ENCODE peak calls at places on chromosomes 7 and 10, in five cellular contexts. F is psoas muscle, T is aorta, K is HCT116, Z is neuronal stem cell. U is an unnamed sample.

GRCh38 chr7:1646957-1647891 is 22.9 kb upstream of the ELFN1 start:
- DNase-seq in T (peak; percentile 84), Z (no peak), K (no peak), F (peak; percentile 86), U (peak; percentile 40)

GRCh38 chr7:142754681-142755575 is 5.7 kb downstream of the PRSS1 start:
- DNase-seq in F (no peak), T (no peak), K (no peak), Z (no peak), U (no peak)

GRCh38 chr10:682931-683447 is 6.5 kb downstream of the DIP2C start:
- DNase-seq in T (no peak), Z (no peak), F (no peak), K (no peak), U (no peak)

GRCh38 chr7:133846203-133846945 is 280.8 kb upstream of the LRGUK start:
- DNase-seq in T (no peak), Z (no peak), K (no peak), F (no peak), U (no peak)

GRCh38 chr10:9193120-9193519 is 1138.6 kb downstream of the GATA3 start:
- DNase-seq in T (no peak), F (no peak), K (no peak), Z (no peak), U (no peak)

GRCh38 chr10:1297566-1298301 is 241.5 kb downstream of the WDR37 start:
- DNase-seq in F (no peak), T (no peak), Z (no peak), K (no peak), U (no peak)

GRCh38 chr7:46230298-46231295 is 309.5 kb upstream of the IGFBP3 start:
- DNase-seq in T (no peak), Z (no peak), F (no peak), K (no peak), U (no peak)

GRCh38 chr7:954330-955238 is at the start of gene ADAP1:
- DNase-seq in Z (no peak), K (no peak), T (peak; percentile 68), F (peak; percentile 62), U (peak; percentile 44)

GRCh38 chr7:29955799-29956476 is 33.7 kb downstream of the SCRN1 start:
- DNase-seq in F (no peak), Z (no peak), K (no peak), T (peak; percentile 59), U (no peak)

GRCh38 chr7:54906963-54907362 is 111.9 kb upstream of the EGFR start:
- DNase-seq in T (no peak), Z (no peak), K (no peak), F (no peak), U (no peak)

GRCh38 chr7:150875791-150876190 is 23.5 kb downstream of the AOC1 start:
- DNase-seq in F (no peak), T (no peak), K (peak; percentile 16), Z (no peak), U (no peak)

GRCh38 chr7:126715076-126715475 is 537.7 kb downstream of the GRM8 start:
- DNase-seq in Z (no peak), T (no peak), K (no peak), F (no peak), U (no peak)

GRCh38 chr10:68826764-68827591 is at the start of gene STOX1:
- DNase-seq in F (peak; percentile 68), T (peak; percentile 57), K (peak; percentile 44), Z (peak; percentile 73), U (peak; percentile 47)

GRCh38 chr10:7269988-7270387 is 140.8 kb downstream of the SFMBT2 start:
- DNase-seq in F (no peak), Z (no peak), K (no peak), T (no peak), U (no peak)

GRCh38 chr10:86586516-86586915 is 64.9 kb upstream of the WAPL start:
- DNase-seq in Z (no peak), K (no peak), F (no peak), T (no peak), U (no peak)

GRCh38 chr7:98075801-98076200 is 30.9 kb upstream of the LMTK2 start:
- DNase-seq in Z (no peak), K (no peak), T (no peak), F (no peak), U (no peak)

GRCh38 chr10:99521474-99522077 is 11.2 kb upstream of the NKX2-3 start:
- DNase-seq in K (no peak), F (no peak), Z (no peak), T (no peak), U (no peak)

GRCh38 chr10:24465124-24465874 is 256.4 kb downstream of the KIAA1217 start:
- DNase-seq in Z (no peak), K (no peak), F (no peak), T (no peak), U (no peak)

GRCh38 chr10:127293640-127294039 is 97.2 kb upstream of the INSYN2A start:
- DNase-seq in Z (no peak), K (no peak), F (no peak), T (no peak), U (no peak)

GRCh38 chr7:102834999-102835398 is 77.8 kb upstream of the LRRC17 start:
- DNase-seq in F (no peak), T (no peak), K (peak; percentile 60), Z (no peak), U (no peak)

GRCh38 chr10:70302292-70302691 is 18.5 kb upstream of the NPFFR1 start:
- DNase-seq in T (no peak), K (no peak), Z (no peak), F (no peak), U (no peak)

GRCh38 chr7:151518105-151518780 is 1.5 kb downstream of the RHEB start:
- DNase-seq in Z (no peak), K (no peak), T (peak; percentile 60), F (peak; percentile 85), U (peak; percentile 54)

GRCh38 chr7:4690953-4691856 is 9.1 kb downstream of the FOXK1 start:
- DNase-seq in F (no peak), Z (no peak), K (no peak), T (no peak), U (no peak)

GRCh38 chr7:13990319-13990983 is 985 bp upstream of the ETV1 start:
- DNase-seq in F (peak; percentile 58), K (no peak), T (peak; percentile 62), Z (peak; percentile 66), U (peak; percentile 34)

GRCh38 chr7:115689941-115690340 is 340.6 kb downstream of the TFEC start:
- DNase-seq in F (no peak), Z (no peak), T (no peak), K (no peak), U (no peak)

GRCh38 chr10:77526861-77527617 is 110.6 kb downstream of the KCNMA1 start:
- DNase-seq in F (peak; percentile 71), T (no peak), K (no peak), Z (no peak), U (no peak)

GRCh38 chr10:12719365-12719764 is 282.1 kb downstream of the CCDC3 start:
- DNase-seq in Z (no peak), T (peak; percentile 80), K (no peak), F (no peak), U (no peak)

DNA sequence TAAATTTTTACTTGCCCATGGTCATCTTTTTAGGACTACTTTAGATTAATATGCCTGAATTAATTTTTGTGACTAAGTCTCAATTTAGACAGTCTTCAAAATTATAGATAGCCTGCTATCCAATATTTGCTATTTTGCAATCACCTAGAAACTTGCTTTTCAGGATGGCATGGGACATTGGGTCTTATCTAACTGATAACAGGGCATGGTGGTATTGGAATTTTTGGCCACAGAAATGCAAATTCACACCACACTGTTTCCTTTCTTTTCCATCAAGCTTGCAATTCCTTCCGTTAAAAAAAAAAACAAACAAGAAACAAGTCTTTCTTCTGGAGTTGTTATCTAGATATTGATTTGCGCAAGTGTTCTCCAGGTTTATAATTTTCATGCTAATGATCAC is 8.8 kb downstream of the ARL5B start:
- DNase-seq in K (no peak), Z (no peak), T (no peak), F (no peak), U (no peak)
- H3K9me3 ChIP-seq in K (no peaks in the 10 kb centered on the region), Z (no peaks in the 10 kb centered on the region), T (no peaks in the 10 kb centered on the region), F (no peaks in the 10 kb centered on the region), U (no peaks in the 10 kb centered on the region)

GRCh38 chr10:97404044-97404443 is 2.9 kb upstream of the RRP12 start:
- DNase-seq in F (no peak), Z (no peak), T (no peak), K (no peak), U (no peak)

GRCh38 chr10:97408496-97408992 is 7.4 kb upstream of the RRP12 start:
- DNase-seq in K (no peak), T (no peak), F (no peak), Z (no peak), U (no peak)

GRCh38 chr10:97407952-97408248 is 6.8 kb upstream of the RRP12 start:
- DNase-seq in F (no peak), Z (no peak), T (no peak), K (no peak), U (no peak)

GRCh38 chr10:97407211-97407951 is 6.2 kb upstream of the RRP12 start:
- DNase-seq in F (no peak), Z (peak; percentile 62), T (no peak), K (peak; percentile 77), U (no peak)

DNA sequence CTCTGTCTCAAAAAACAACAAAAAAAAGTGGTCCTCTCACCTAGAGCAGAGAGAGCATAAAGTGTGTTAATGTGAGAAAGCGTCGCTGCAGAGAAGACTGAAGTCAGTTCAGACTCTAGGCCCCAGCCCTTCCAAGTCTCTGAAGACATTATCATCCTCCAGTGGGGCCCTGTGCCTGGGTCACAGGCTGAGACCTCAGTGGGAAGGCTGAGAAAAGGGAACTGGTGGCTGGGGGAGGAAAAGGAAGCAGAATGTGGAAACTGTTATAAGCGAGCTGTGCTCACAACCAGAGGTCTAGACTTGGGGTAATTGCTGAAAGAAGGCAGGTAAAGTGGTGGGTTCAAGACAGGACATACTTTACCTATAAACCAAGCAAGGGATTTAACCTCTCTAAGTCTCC is 4.9 kb upstream of the RRP12 start:
- DNase-seq in F (no peak), Z (no peak), T (no peak), K (no peak), U (no peak)
- H3K9me3 ChIP-seq in F (no peaks in the 10 kb centered on the region), Z (no peaks in the 10 kb centered on the region), T (no peaks in the 10 kb centered on the region), K (no peaks in the 10 kb centered on the region), U (no peaks in the 10 kb centered on the region)

GRCh38 chr7:157947504-157947903 is 610.7 kb downstream of the DNAJB6 start:
- DNase-seq in T (no peak), Z (no peak), F (no peak), K (no peak), U (no peak)
- H3K9me3 ChIP-seq in T (peaks cover 7% of the 10 kb centered on the region), Z (peaks cover 10% of the 10 kb centered on the region), F (peaks cover 19% of the 10 kb centered on the region), K (no peaks in the 10 kb centered on the region), U (peaks cover 36% of the 10 kb centered on the region)

DNA sequence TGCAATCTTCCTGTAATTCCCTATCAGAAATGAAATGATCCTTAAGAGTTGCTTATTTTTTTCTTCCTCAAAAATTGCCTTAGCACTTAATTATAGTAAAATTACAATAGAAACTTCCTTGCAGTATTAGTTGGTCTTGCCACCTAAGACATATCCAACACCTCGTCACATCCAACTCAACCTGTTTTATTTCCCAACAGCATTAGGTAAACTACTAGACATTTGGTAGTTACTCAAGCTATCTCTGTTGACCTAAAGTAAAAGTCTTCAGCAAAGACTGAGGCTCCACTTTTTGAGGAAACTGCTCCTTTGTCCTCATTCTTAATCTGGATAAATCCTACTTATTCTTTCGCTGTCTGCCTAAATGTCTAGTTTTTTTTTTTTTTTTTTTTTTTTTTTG is 20.4 kb downstream of the HIBADH start:
- DNase-seq in F (no peak), T (no peak), Z (no peak), K (no peak), U (no peak)
- H3K9me3 ChIP-seq in F (no peaks in the 10 kb centered on the region), T (no peaks in the 10 kb centered on the region), Z (no peaks in the 10 kb centered on the region), K (no peaks in the 10 kb centered on the region), U (no peaks in the 10 kb centered on the region)

U was measured in left ventricle myocardium inferior.